ENCODE peak calls at places on chromosomes 5 and 9, in four cellular contexts. One of them, this sample, is unnamed.

GRCh38 chr9:91489391-91489899 is 65.8 kb upstream of the NFIL3 start:
- DNase-seq in endothelial cell of umbilical vein: no peak
- DNase-seq in SK-N-SH: no peak
- DNase-seq in K562: no peak
- DNase-seq in this sample: no peak

GRCh38 chr5:139600336-139600949 is 39.3 kb downstream of the UBE2D2 start:
- DNase-seq in endothelial cell of umbilical vein: no peak
- DNase-seq in SK-N-SH: no peak
- DNase-seq in K562: no peak
- DNase-seq in this sample: no peak

GRCh38 chr9:72882117-72882775 is 70.6 kb downstream of the ALDH1A1 start:
- DNase-seq in endothelial cell of umbilical vein: no peak
- DNase-seq in K562: no peak
- DNase-seq in SK-N-SH: no peak
- DNase-seq in this sample: no peak

GRCh38 chr5:170114271-170114670 is 8.6 kb downstream of the FOXI1 start:
- DNase-seq in K562: no peak
- DNase-seq in endothelial cell of umbilical vein: no peak
- DNase-seq in SK-N-SH: no peak
- DNase-seq in this sample: no peak

GRCh38 chr9:35520404-35520790 is 30.5 kb downstream of the RUSC2 start:
- DNase-seq in SK-N-SH: no peak
- DNase-seq in K562: no peak
- DNase-seq in endothelial cell of umbilical vein: no peak
- DNase-seq in this sample: no peak

GRCh38 chr9:135958485-135958884 is 2.7 kb downstream of the UBAC1 start:
- DNase-seq in endothelial cell of umbilical vein: no peak
- DNase-seq in SK-N-SH: no peak
- DNase-seq in K562: no peak
- DNase-seq in this sample: no peak

GRCh38 chr5:157559301-157559700 is 16.3 kb downstream of the ADAM19 start:
- DNase-seq in endothelial cell of umbilical vein: no peak
- DNase-seq in SK-N-SH: no peak
- DNase-seq in K562: no peak
- DNase-seq in this sample: no peak

GRCh38 chr5:17257705-17258273 is 40.4 kb downstream of the BASP1 start:
- DNase-seq in K562: no peak
- DNase-seq in SK-N-SH: no peak
- DNase-seq in endothelial cell of umbilical vein: peak; percentile 54
- DNase-seq in this sample: no peak

GRCh38 chr5:175328687-175329086 is 115.3 kb downstream of the DRD1 start:
- DNase-seq in SK-N-SH: no peak
- DNase-seq in K562: no peak
- DNase-seq in endothelial cell of umbilical vein: no peak
- DNase-seq in this sample: no peak

GRCh38 chr5:132451387-132451786 is 39.2 kb downstream of the IRF1 start:
- DNase-seq in K562: no peak
- DNase-seq in endothelial cell of umbilical vein: no peak
- DNase-seq in SK-N-SH: no peak
- DNase-seq in this sample: no peak

GRCh38 chr9:93340091-93340490 is 111.4 kb upstream of the FAM120A start:
- DNase-seq in K562: no peak
- DNase-seq in SK-N-SH: no peak
- DNase-seq in endothelial cell of umbilical vein: no peak
- DNase-seq in this sample: no peak

GRCh38 chr9:110031511-110032173 is 176.3 kb downstream of the C9orf152 start:
- DNase-seq in K562: no peak
- DNase-seq in SK-N-SH: no peak
- DNase-seq in endothelial cell of umbilical vein: peak; percentile 82
- DNase-seq in this sample: no peak

GRCh38 chr5:110562189-110562588 is 164.3 kb downstream of the TMEM232 start:
- DNase-seq in SK-N-SH: no peak
- DNase-seq in endothelial cell of umbilical vein: no peak
- DNase-seq in K562: no peak
- DNase-seq in this sample: no peak

GRCh38 chr9:7300484-7300883 is 499.1 kb downstream of the DMAC1 start:
- DNase-seq in endothelial cell of umbilical vein: no peak
- DNase-seq in SK-N-SH: no peak
- DNase-seq in K562: no peak
- DNase-seq in this sample: no peak

GRCh38 chr5:140548300-140548688 is 832 bp downstream of the EIF4EBP3 start:
- DNase-seq in K562: no peak
- DNase-seq in SK-N-SH: no peak
- DNase-seq in endothelial cell of umbilical vein: no peak
- DNase-seq in this sample: no peak

GRCh38 chr9:38689678-38690077 is 30.3 kb downstream of the FAM240B start:
- DNase-seq in SK-N-SH: peak; percentile 78
- DNase-seq in endothelial cell of umbilical vein: no peak
- DNase-seq in K562: no peak
- DNase-seq in this sample: no peak

GRCh38 chr5:134549714-134550113 is 24.2 kb downstream of the JADE2 start:
- DNase-seq in K562: no peak
- DNase-seq in SK-N-SH: no peak
- DNase-seq in endothelial cell of umbilical vein: peak; percentile 8
- DNase-seq in this sample: no peak

DNA sequence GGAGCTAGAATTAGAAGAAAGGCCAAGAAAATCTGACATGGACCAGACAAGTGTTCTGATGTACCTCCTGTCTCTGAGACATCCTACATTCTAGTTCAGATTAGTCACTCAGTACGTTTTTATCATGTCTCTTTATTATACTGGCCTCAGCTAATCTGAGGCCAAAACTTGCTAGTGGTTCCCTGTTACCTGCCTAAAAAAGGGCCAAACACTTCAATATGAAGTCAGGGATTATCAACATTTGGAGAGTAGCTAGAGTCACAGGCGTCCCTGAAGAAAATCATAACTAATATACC is 587.4 kb downstream of the PRELID2 start:
- DNase-seq in K562: no peak
- DNase-seq in SK-N-SH: no peak
- DNase-seq in endothelial cell of umbilical vein: no peak
- DNase-seq in this sample: no peak
- H2AFZ ChIP-seq in K562: no peak overlapping the region
- H2AFZ ChIP-seq in SK-N-SH: peak overlapping the region; percentile 35
- H2AFZ ChIP-seq in endothelial cell of umbilical vein: peak overlapping the region; percentile 55
- H2AFZ ChIP-seq in this sample: no peak overlapping the region

DNA sequence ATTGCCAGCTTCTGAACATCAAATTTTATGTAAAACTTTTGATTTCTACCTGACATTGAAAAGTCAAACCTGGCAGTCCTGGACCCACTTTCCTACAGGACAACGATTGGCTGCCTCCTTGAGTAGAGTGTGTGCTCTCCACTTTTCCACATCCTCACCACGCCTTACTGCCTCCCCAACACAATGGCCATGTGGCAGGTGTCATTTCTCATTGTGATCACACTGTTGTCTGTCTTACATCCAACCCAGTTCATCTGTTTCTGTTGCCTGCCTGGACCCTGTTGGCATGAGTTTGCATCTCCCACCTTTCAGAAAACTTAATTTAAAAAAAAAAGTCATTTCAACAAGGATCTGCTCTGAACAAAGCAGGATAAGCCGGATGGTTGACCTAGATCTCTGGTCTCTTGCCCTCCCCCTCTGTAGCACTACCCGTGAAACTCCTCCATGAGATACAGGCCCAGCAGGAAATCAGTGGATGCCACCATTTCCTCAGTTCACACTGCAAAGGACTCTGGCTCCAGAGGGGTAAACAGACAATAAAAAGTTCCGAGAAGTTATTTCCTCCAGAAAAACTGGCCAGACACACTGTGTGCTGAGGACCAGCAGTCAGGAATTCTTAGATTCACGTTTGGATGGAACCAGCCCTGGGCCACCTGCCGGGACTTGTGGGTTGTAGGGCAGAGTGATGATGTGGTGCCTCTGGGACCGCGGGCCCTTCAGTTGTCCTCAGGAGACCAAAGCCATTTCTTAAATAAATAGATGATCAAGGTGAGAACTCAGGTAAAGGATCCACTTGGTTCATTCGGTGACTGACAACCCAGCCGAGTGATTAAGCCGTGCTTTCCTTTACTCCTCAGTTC is 48.6 kb downstream of the AMBP start:
- DNase-seq in endothelial cell of umbilical vein: peak; percentile 67
- DNase-seq in K562: no peak
- DNase-seq in SK-N-SH: no peak
- DNase-seq in this sample: no peak
- TF ChIP-seq MAX in endothelial cell of umbilical vein: no peak
- TF ChIP-seq MAX in K562: no peak
- TF ChIP-seq MAX in SK-N-SH: no peak
- TF ChIP-seq MAX in this sample: no peak

DNA sequence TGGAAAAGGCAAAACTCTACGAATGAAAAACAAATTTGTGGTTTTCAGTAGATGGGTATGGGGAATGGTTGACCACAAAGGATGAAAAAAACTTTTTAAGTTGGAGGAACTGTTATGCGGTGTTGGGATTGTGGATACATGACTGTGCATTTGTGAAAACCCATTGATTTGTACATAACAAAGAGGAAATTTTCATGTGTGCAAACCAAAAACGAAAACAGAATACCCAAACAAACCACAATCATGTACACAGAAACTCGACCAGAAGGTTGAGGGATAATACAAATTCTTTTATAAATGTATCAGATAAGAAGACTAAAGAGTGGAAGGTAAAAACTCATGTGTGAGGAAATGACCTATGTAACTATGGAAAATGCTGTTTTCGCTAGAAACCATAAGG is 1012.4 kb downstream of the CDH18 start:
- DNase-seq in SK-N-SH: no peak
- DNase-seq in endothelial cell of umbilical vein: no peak
- DNase-seq in K562: no peak
- DNase-seq in this sample: no peak
- H2AFZ ChIP-seq in SK-N-SH: no peak overlapping the region
- H2AFZ ChIP-seq in endothelial cell of umbilical vein: no peak overlapping the region
- H2AFZ ChIP-seq in K562: no peak overlapping the region
- H2AFZ ChIP-seq in this sample: no peak overlapping the region

DNA sequence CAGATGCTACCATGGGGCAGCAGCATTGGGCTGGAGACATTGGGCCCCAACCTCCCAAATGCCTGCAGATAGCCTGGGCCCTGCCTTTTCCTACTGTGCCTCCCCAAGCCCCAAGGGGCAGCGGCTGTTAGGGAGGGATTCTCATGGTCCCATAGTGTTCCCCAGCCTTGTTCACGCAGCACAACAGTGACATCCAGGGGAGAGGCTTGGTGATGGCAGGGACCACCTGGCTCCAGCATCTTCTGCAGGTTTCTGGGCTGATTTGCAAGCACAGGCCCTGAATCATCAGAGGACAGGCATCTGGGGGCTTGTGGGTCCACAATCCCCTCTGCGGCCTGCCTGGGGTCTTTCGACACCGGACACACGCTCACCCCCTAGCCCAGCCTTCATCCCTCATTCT is 354.6 kb downstream of the SLIT3 start:
- DNase-seq in endothelial cell of umbilical vein: no peak
- DNase-seq in SK-N-SH: peak; percentile 69
- DNase-seq in K562: no peak
- DNase-seq in this sample: no peak
- TF ChIP-seq MAX in endothelial cell of umbilical vein: no peak
- TF ChIP-seq MAX in SK-N-SH: no peak
- TF ChIP-seq MAX in K562: no peak
- TF ChIP-seq MAX in this sample: no peak

GRCh38 chr5:103866169-103866568 is 303.6 kb upstream of the NUDT12 start:
- DNase-seq in endothelial cell of umbilical vein: no peak
- DNase-seq in K562: no peak
- DNase-seq in SK-N-SH: no peak
- DNase-seq in this sample: no peak
- H2AFZ ChIP-seq in endothelial cell of umbilical vein: no peak overlapping the region
- H2AFZ ChIP-seq in K562: no peak overlapping the region
- H2AFZ ChIP-seq in SK-N-SH: no peak overlapping the region
- H2AFZ ChIP-seq in this sample: no peak overlapping the region

DNA sequence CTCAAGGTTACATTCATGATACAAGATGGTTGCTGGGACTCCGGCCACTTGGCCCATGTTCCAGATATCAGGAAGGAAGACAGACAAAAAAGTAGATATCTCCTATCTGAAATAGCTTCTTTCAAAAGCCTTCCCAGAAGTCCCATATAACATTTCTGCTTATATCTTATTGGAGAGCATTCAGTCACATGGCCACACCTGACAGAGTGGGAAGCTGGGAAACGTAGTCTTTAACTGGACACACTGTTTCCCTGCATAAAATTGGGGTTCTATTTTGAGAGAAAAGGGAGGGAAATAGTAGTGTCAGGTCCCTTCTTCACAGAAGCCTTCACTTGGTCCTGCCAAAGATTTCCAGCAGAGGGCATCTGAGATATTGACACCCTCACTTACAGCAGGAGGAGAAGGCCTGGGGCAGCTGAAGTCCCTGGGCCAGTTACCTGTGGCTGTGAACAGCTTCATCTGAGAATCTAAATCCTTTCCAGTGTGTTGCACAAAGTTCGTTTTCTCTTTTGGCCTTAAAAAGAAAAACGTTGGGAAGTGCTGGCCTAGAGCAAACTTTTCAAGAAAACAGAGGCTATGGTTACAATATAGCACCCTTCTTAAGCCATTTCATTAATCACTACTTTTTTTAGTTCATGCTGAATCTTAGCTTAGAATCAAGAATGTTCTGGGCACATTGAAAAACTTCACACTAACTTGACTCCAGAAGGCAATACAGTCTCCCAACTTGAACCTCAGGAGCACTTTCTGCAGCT is 33.5 kb downstream of the SPEF2 start:
- DNase-seq in K562: no peak
- DNase-seq in SK-N-SH: peak; percentile 24
- DNase-seq in endothelial cell of umbilical vein: peak; percentile 57
- DNase-seq in this sample: peak; percentile 24
- TF ChIP-seq MAX in K562: no peak
- TF ChIP-seq MAX in SK-N-SH: no peak
- TF ChIP-seq MAX in endothelial cell of umbilical vein: no peak
- TF ChIP-seq MAX in this sample: no peak

GRCh38 chr9:89928106-89928505 is 323.3 kb downstream of the GADD45G start:
- DNase-seq in SK-N-SH: no peak
- DNase-seq in K562: no peak
- DNase-seq in endothelial cell of umbilical vein: no peak
- DNase-seq in this sample: no peak
- H2AFZ ChIP-seq in SK-N-SH: no peak overlapping the region
- H2AFZ ChIP-seq in K562: no peak overlapping the region
- H2AFZ ChIP-seq in endothelial cell of umbilical vein: no peak overlapping the region
- H2AFZ ChIP-seq in this sample: no peak overlapping the region

DNA sequence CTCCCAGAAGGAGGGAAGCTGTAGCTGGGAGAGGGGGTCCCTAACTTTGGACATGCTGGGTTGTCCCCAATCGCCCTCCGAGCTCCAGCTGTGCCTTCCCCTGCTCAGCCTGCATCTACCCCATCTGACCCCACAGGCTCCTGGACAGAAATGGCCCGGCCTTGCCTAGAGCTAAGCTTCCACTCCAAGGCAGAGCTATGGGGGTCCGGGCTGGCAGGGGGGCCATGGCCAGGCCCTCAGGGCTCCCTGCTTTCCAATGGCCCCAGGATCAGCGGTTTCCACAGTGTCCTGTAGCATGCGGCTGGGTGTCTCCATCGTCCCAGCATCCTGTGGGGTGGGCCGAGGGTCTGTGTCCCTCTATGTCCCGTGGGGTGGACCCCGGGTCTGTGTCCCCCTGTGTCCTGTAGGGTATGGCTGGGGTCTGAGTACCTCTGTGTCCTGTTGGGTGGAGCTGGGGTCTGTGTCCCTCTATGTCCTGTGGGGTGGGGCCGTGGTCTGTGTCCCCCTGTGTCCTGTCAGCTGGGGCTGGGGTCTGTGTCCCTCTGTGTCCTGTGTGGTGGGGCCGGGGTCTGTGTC is 130.6 kb downstream of the RXRA start:
- DNase-seq in endothelial cell of umbilical vein: no peak
- DNase-seq in K562: no peak
- DNase-seq in SK-N-SH: peak; percentile 51
- DNase-seq in this sample: no peak
- TF ChIP-seq MAX in endothelial cell of umbilical vein: no peak
- TF ChIP-seq MAX in K562: no peak
- TF ChIP-seq MAX in SK-N-SH: no peak
- TF ChIP-seq MAX in this sample: no peak

GRCh38 chr5:79505138-79505537 is 8.8 kb downstream of the HOMER1 start:
- DNase-seq in endothelial cell of umbilical vein: no peak
- DNase-seq in SK-N-SH: no peak
- DNase-seq in K562: peak; percentile 27
- DNase-seq in this sample: no peak
- H2AFZ ChIP-seq in endothelial cell of umbilical vein: no peak overlapping the region
- H2AFZ ChIP-seq in SK-N-SH: no peak overlapping the region
- H2AFZ ChIP-seq in K562: no peak overlapping the region
- H2AFZ ChIP-seq in this sample: no peak overlapping the region